ENCODE peak calls at places on chromosomes 3 and 15, in nine cellular contexts. One of them, this sample, is unnamed.

GRCh38 chr3:107740992-107741896 is 218.5 kb downstream of the BBX start:
- DNase-seq in AG04450: no peak
- DNase-seq in brain microvascular endothelial cell: no peak
- DNase-seq in heart left ventricle: no peak
- DNase-seq in fibroblast of the aortic adventitia: peak; percentile 64
- DNase-seq in AG10803: peak; percentile 40
- DNase-seq in fibroblast of mammary gland: peak; percentile 54
- DNase-seq in choroid plexus epithelial cell: peak; percentile 62
- DNase-seq in mucosa of descending colon: no peak
- DNase-seq in this sample: no peak

GRCh38 chr3:48018841-48019240 is 2.6 kb upstream of the MAP4 start:
- DNase-seq in fibroblast of the aortic adventitia: peak; percentile 70
- DNase-seq in AG04450: no peak
- DNase-seq in heart left ventricle: no peak
- DNase-seq in choroid plexus epithelial cell: peak; percentile 70
- DNase-seq in fibroblast of mammary gland: peak; percentile 68
- DNase-seq in AG10803: peak; percentile 73
- DNase-seq in mucosa of descending colon: no peak
- DNase-seq in brain microvascular endothelial cell: peak; percentile 68
- DNase-seq in this sample: no peak

GRCh38 chr3:184593923-184594303 is 32.3 kb downstream of the EPHB3 start:
- DNase-seq in brain microvascular endothelial cell: no peak
- DNase-seq in AG10803: no peak
- DNase-seq in mucosa of descending colon: no peak
- DNase-seq in choroid plexus epithelial cell: no peak
- DNase-seq in fibroblast of mammary gland: no peak
- DNase-seq in heart left ventricle: no peak
- DNase-seq in fibroblast of the aortic adventitia: no peak
- DNase-seq in AG04450: no peak
- DNase-seq in this sample: no peak

GRCh38 chr3:123158330-123158729 is 43.4 kb upstream of the SEC22A start:
- DNase-seq in choroid plexus epithelial cell: no peak
- DNase-seq in mucosa of descending colon: no peak
- DNase-seq in AG10803: no peak
- DNase-seq in fibroblast of mammary gland: peak; percentile 22
- DNase-seq in brain microvascular endothelial cell: no peak
- DNase-seq in fibroblast of the aortic adventitia: no peak
- DNase-seq in AG04450: no peak
- DNase-seq in heart left ventricle: no peak
- DNase-seq in this sample: no peak

GRCh38 chr3:29430558-29430971 is 149.7 kb downstream of the RBMS3 start:
- DNase-seq in AG04450: peak; percentile 51
- DNase-seq in fibroblast of mammary gland: no peak
- DNase-seq in fibroblast of the aortic adventitia: peak; percentile 81
- DNase-seq in heart left ventricle: no peak
- DNase-seq in brain microvascular endothelial cell: peak; percentile 27
- DNase-seq in AG10803: peak; percentile 84
- DNase-seq in choroid plexus epithelial cell: peak; percentile 85
- DNase-seq in mucosa of descending colon: no peak
- DNase-seq in this sample: no peak

GRCh38 chr3:10568549-10568948 is 63.2 kb upstream of the ATP2B2 start:
- DNase-seq in AG10803: no peak
- DNase-seq in choroid plexus epithelial cell: no peak
- DNase-seq in brain microvascular endothelial cell: no peak
- DNase-seq in heart left ventricle: no peak
- DNase-seq in AG04450: no peak
- DNase-seq in mucosa of descending colon: no peak
- DNase-seq in fibroblast of the aortic adventitia: no peak
- DNase-seq in fibroblast of mammary gland: no peak
- DNase-seq in this sample: no peak

GRCh38 chr3:194064380-194065118 is 71.4 kb upstream of the HES1 start:
- DNase-seq in choroid plexus epithelial cell: no peak
- DNase-seq in mucosa of descending colon: no peak
- DNase-seq in AG10803: no peak
- DNase-seq in brain microvascular endothelial cell: no peak
- DNase-seq in fibroblast of mammary gland: no peak
- DNase-seq in heart left ventricle: no peak
- DNase-seq in AG04450: no peak
- DNase-seq in fibroblast of the aortic adventitia: no peak
- DNase-seq in this sample: no peak

GRCh38 chr3:99768126-99768525 is 49.5 kb upstream of the CMSS1 start:
- DNase-seq in AG10803: no peak
- DNase-seq in fibroblast of the aortic adventitia: no peak
- DNase-seq in choroid plexus epithelial cell: no peak
- DNase-seq in heart left ventricle: no peak
- DNase-seq in AG04450: no peak
- DNase-seq in mucosa of descending colon: no peak
- DNase-seq in brain microvascular endothelial cell: no peak
- DNase-seq in fibroblast of mammary gland: no peak
- DNase-seq in this sample: no peak

GRCh38 chr3:39099242-39099641 is 8.2 kb downstream of the GORASP1 start:
- DNase-seq in brain microvascular endothelial cell: no peak
- DNase-seq in fibroblast of the aortic adventitia: no peak
- DNase-seq in heart left ventricle: no peak
- DNase-seq in choroid plexus epithelial cell: no peak
- DNase-seq in AG04450: no peak
- DNase-seq in fibroblast of mammary gland: no peak
- DNase-seq in mucosa of descending colon: no peak
- DNase-seq in AG10803: no peak
- DNase-seq in this sample: no peak

GRCh38 chr3:50549226-50549625 is 18.3 kb downstream of the C3orf18 start:
- DNase-seq in brain microvascular endothelial cell: no peak
- DNase-seq in fibroblast of the aortic adventitia: no peak
- DNase-seq in AG04450: no peak
- DNase-seq in choroid plexus epithelial cell: no peak
- DNase-seq in heart left ventricle: no peak
- DNase-seq in mucosa of descending colon: no peak
- DNase-seq in fibroblast of mammary gland: no peak
- DNase-seq in AG10803: no peak
- DNase-seq in this sample: no peak

GRCh38 chr15:43242616-43243015 is 21.8 kb upstream of the EPB42 start:
- DNase-seq in mucosa of descending colon: no peak
- DNase-seq in choroid plexus epithelial cell: no peak
- DNase-seq in AG10803: no peak
- DNase-seq in fibroblast of mammary gland: no peak
- DNase-seq in heart left ventricle: no peak
- DNase-seq in brain microvascular endothelial cell: no peak
- DNase-seq in fibroblast of the aortic adventitia: no peak
- DNase-seq in AG04450: no peak
- DNase-seq in this sample: no peak

GRCh38 chr3:137972401-137972800 is 37.6 kb upstream of the CLDN18 start:
- DNase-seq in brain microvascular endothelial cell: no peak
- DNase-seq in heart left ventricle: no peak
- DNase-seq in choroid plexus epithelial cell: no peak
- DNase-seq in fibroblast of the aortic adventitia: no peak
- DNase-seq in AG10803: no peak
- DNase-seq in AG04450: no peak
- DNase-seq in fibroblast of mammary gland: no peak
- DNase-seq in mucosa of descending colon: no peak
- DNase-seq in this sample: no peak

GRCh38 chr3:50632450-50632849 is 15.5 kb downstream of the MAPKAPK3 start:
- DNase-seq in brain microvascular endothelial cell: no peak
- DNase-seq in fibroblast of the aortic adventitia: no peak
- DNase-seq in choroid plexus epithelial cell: no peak
- DNase-seq in fibroblast of mammary gland: no peak
- DNase-seq in mucosa of descending colon: no peak
- DNase-seq in heart left ventricle: no peak
- DNase-seq in AG10803: no peak
- DNase-seq in AG04450: no peak
- DNase-seq in this sample: no peak

DNA sequence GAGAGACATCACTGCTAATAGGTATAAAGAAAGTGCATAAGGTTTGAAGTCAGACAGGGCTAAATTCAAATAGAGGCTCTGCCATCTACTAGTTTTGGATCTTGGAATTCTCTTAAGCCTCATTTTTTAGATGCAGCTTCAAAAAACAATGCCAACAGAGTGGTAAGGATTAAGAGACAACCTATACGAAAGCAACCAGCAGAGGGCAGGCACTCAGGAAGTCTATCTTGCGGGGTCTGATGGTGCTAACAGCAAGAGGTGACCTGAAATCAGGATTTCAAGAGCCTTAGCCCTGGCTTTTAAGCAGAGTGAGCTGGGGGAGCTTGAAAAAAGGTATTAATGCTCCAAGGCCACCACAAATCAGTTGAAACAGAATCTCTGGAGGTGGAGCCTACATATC is 40.7 kb downstream of the LDHAL6B start:
- DNase-seq in AG04450: peak; percentile 50
- DNase-seq in heart left ventricle: no peak
- DNase-seq in choroid plexus epithelial cell: peak; percentile 88
- DNase-seq in fibroblast of mammary gland: peak; percentile 76
- DNase-seq in mucosa of descending colon: no peak
- DNase-seq in fibroblast of the aortic adventitia: peak; percentile 87
- DNase-seq in AG10803: peak; percentile 79
- DNase-seq in brain microvascular endothelial cell: peak; percentile 59
- DNase-seq in this sample: no peak
- TF ChIP-seq CTCF in AG04450: peak; percentile 76
- TF ChIP-seq CTCF in heart left ventricle: peak; percentile 48
- TF ChIP-seq CTCF in choroid plexus epithelial cell: peak; percentile 80
- TF ChIP-seq CTCF in fibroblast of mammary gland: peak; percentile 62
- TF ChIP-seq CTCF in mucosa of descending colon: no peak
- TF ChIP-seq CTCF in fibroblast of the aortic adventitia: peak; percentile 67
- TF ChIP-seq CTCF in AG10803: peak; percentile 85
- TF ChIP-seq CTCF in brain microvascular endothelial cell: peak; percentile 80
- TF ChIP-seq CTCF in this sample: peak; percentile 80

DNA sequence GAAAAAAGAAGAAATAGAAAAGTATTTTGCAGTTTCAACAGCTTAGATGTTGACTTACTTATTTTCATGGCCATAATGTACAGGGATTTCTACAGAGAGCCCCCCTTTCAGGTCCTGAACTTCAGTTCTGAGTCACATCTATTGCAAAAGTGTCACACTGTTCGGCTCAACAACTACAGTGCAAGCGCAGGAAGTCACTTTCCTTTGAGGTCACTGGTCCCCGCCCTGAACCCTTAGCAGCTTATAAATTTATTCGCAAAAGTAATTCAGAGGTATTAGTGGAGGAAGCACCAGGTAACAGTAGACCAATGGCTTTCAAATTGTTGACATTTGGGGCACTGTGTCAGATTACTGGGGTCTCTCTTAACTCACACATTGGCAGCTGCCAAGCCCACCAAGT is 130.0 kb upstream of the STRIT1 start:
- DNase-seq in brain microvascular endothelial cell: no peak
- DNase-seq in fibroblast of the aortic adventitia: no peak
- DNase-seq in mucosa of descending colon: no peak
- DNase-seq in AG04450: no peak
- DNase-seq in fibroblast of mammary gland: no peak
- DNase-seq in AG10803: no peak
- DNase-seq in choroid plexus epithelial cell: no peak
- DNase-seq in heart left ventricle: no peak
- DNase-seq in this sample: no peak
- H3K4me3 ChIP-seq in brain microvascular endothelial cell: no peak overlapping the region
- H3K4me3 ChIP-seq in fibroblast of the aortic adventitia: no peak overlapping the region
- H3K4me3 ChIP-seq in mucosa of descending colon: no peak overlapping the region
- H3K4me3 ChIP-seq in AG04450: no peak overlapping the region
- H3K4me3 ChIP-seq in fibroblast of mammary gland: no peak overlapping the region
- H3K4me3 ChIP-seq in AG10803: no peak overlapping the region
- H3K4me3 ChIP-seq in choroid plexus epithelial cell: no peak overlapping the region
- H3K4me3 ChIP-seq in heart left ventricle: no peak overlapping the region
- H3K4me3 ChIP-seq in this sample: no peak overlapping the region

DNA sequence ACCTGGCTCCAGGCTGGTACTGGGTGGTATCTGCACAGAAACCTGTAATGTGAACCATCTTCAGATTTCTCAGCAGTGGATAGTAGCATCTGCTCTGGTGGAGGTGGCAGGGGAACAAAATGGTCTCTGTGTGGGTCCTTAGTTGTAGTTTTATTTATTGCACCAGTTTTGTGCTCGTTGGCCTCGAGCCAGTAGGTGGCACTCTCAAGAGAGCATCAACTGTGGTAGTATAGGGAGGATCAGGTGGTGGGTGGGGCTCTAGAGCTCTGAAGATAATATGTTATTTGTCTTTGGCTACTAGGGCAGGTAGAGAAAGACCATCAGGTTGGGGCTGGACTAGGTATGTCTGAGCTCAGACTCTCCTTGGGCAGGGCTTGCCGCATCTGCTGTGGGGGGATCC is 254.0 kb upstream of the GPR149 start:
- DNase-seq in AG04450: no peak
- DNase-seq in heart left ventricle: no peak
- DNase-seq in AG10803: no peak
- DNase-seq in brain microvascular endothelial cell: no peak
- DNase-seq in fibroblast of the aortic adventitia: no peak
- DNase-seq in fibroblast of mammary gland: no peak
- DNase-seq in mucosa of descending colon: no peak
- DNase-seq in choroid plexus epithelial cell: no peak
- DNase-seq in this sample: no peak
- TF ChIP-seq CTCF in AG04450: no peak
- TF ChIP-seq CTCF in heart left ventricle: no peak
- TF ChIP-seq CTCF in AG10803: no peak
- TF ChIP-seq CTCF in brain microvascular endothelial cell: no peak
- TF ChIP-seq CTCF in fibroblast of the aortic adventitia: no peak
- TF ChIP-seq CTCF in fibroblast of mammary gland: no peak
- TF ChIP-seq CTCF in mucosa of descending colon: no peak
- TF ChIP-seq CTCF in choroid plexus epithelial cell: no peak
- TF ChIP-seq CTCF in this sample: no peak

GRCh38 chr3:46885612-46886011 is 8.1 kb downstream of the PTH1R start:
- DNase-seq in choroid plexus epithelial cell: no peak
- DNase-seq in AG04450: no peak
- DNase-seq in AG10803: no peak
- DNase-seq in fibroblast of the aortic adventitia: no peak
- DNase-seq in brain microvascular endothelial cell: no peak
- DNase-seq in mucosa of descending colon: no peak
- DNase-seq in heart left ventricle: no peak
- DNase-seq in fibroblast of mammary gland: no peak
- DNase-seq in this sample: no peak

GRCh38 chr3:46883252-46884185 is 6.0 kb downstream of the PTH1R start:
- DNase-seq in heart left ventricle: no peak
- DNase-seq in choroid plexus epithelial cell: peak; percentile 34
- DNase-seq in AG04450: no peak
- DNase-seq in mucosa of descending colon: no peak
- DNase-seq in fibroblast of mammary gland: peak; percentile 16
- DNase-seq in brain microvascular endothelial cell: no peak
- DNase-seq in fibroblast of the aortic adventitia: peak; percentile 14
- DNase-seq in AG10803: no peak
- DNase-seq in this sample: no peak

GRCh38 chr3:46884929-46885328 is 7.4 kb downstream of the PTH1R start:
- DNase-seq in choroid plexus epithelial cell: no peak
- DNase-seq in heart left ventricle: no peak
- DNase-seq in brain microvascular endothelial cell: no peak
- DNase-seq in AG04450: no peak
- DNase-seq in mucosa of descending colon: no peak
- DNase-seq in fibroblast of mammary gland: no peak
- DNase-seq in AG10803: no peak
- DNase-seq in fibroblast of the aortic adventitia: no peak
- DNase-seq in this sample: no peak

GRCh38 chr3:46882377-46883015 is 5.0 kb downstream of the PTH1R start:
- DNase-seq in brain microvascular endothelial cell: no peak
- DNase-seq in fibroblast of the aortic adventitia: no peak
- DNase-seq in mucosa of descending colon: no peak
- DNase-seq in AG04450: no peak
- DNase-seq in heart left ventricle: no peak
- DNase-seq in fibroblast of mammary gland: peak; percentile 9
- DNase-seq in choroid plexus epithelial cell: peak; percentile 27
- DNase-seq in AG10803: no peak
- DNase-seq in this sample: no peak

GRCh38 chr3:46884427-46884826 is 6.9 kb downstream of the PTH1R start:
- DNase-seq in fibroblast of the aortic adventitia: no peak
- DNase-seq in heart left ventricle: no peak
- DNase-seq in AG10803: no peak
- DNase-seq in fibroblast of mammary gland: no peak
- DNase-seq in choroid plexus epithelial cell: no peak
- DNase-seq in mucosa of descending colon: no peak
- DNase-seq in AG04450: no peak
- DNase-seq in brain microvascular endothelial cell: no peak
- DNase-seq in this sample: no peak
- H3K4me3 ChIP-seq in fibroblast of the aortic adventitia: no peak overlapping the region
- H3K4me3 ChIP-seq in heart left ventricle: peak overlapping the region; percentile 62
- H3K4me3 ChIP-seq in AG10803: no peak overlapping the region
- H3K4me3 ChIP-seq in fibroblast of mammary gland: no peak overlapping the region
- H3K4me3 ChIP-seq in choroid plexus epithelial cell: no peak overlapping the region
- H3K4me3 ChIP-seq in mucosa of descending colon: no peak overlapping the region
- H3K4me3 ChIP-seq in AG04450: no peak overlapping the region
- H3K4me3 ChIP-seq in brain microvascular endothelial cell: no peak overlapping the region
- H3K4me3 ChIP-seq in this sample: peak overlapping the region; percentile 48

This sample was measured in epithelial cell of proximal tubule.